ENCODE peak calls at places on chromosomes 4 and X, in seven cellular contexts. F, Q, G, E, L, D and J are unnamed samples. For H3K9me3, the result is how much of the 10 kb centered on the place peaks cover.

GRCh38 chr4:77092832-77093800 is 17.3 kb upstream of the CCNI start:
- ATAC-seq in F (peak), Q (no peak), G (no peak), E (no peak), L (no peak), D (no peak), J (no peak)

GRCh38 chr4:111639120-111639519 is 506.1 kb upstream of the FAM241A start:
- ATAC-seq in F (no peak), Q (peak), G (no peak), E (no peak), L (no peak), D (no peak), J (no peak)

GRCh38 chr4:4694296-4694772 is 152.5 kb upstream of the STX18 start:
- ATAC-seq in F (peak), Q (peak), G (no peak), E (no peak), L (peak), D (peak), J (no peak)

GRCh38 chrX:17559728-17560379 is 177.4 kb upstream of the SCML1 start:
- ATAC-seq in F (no peak), Q (peak), G (no peak), E (no peak), L (no peak), D (peak), J (peak)

GRCh38 chr4:61493041-61493440 is 292.9 kb downstream of the ADGRL3 start:
- ATAC-seq in F (no peak), Q (no peak), G (no peak), E (no peak), L (no peak), D (no peak), J (no peak)

GRCh38 chrX:20437678-20438077 is 171.0 kb upstream of the RPS6KA3 start:
- ATAC-seq in F (no peak), Q (no peak), G (no peak), E (peak), L (no peak), D (no peak), J (no peak)

GRCh38 chr4:10273030-10273429 is 156.4 kb upstream of the WDR1 start:
- ATAC-seq in F (no peak), Q (no peak), G (no peak), E (no peak), L (no peak), D (no peak), J (no peak)

GRCh38 chrX:153725039-153725831 is 579 bp downstream of the ABCD1 start:
- ATAC-seq in F (no peak), Q (no peak), G (peak), E (peak), L (peak), D (no peak), J (no peak)

GRCh38 chrX:45150821-45151220 is 49.9 kb downstream of the DIPK2B start:
- ATAC-seq in F (no peak), Q (no peak), G (no peak), E (no peak), L (no peak), D (no peak), J (no peak)

GRCh38 chr4:8370835-8371234 is 69.7 kb downstream of the ACOX3 start:
- ATAC-seq in F (no peak), Q (no peak), G (no peak), E (no peak), L (no peak), D (no peak), J (no peak)

GRCh38 chrX:750812-751211 is 120.2 kb downstream of the SHOX start:
- ATAC-seq in F (no peak), Q (no peak), G (no peak), E (no peak), L (no peak), D (no peak), J (no peak)

GRCh38 chr4:143252478-143252877 is 67.8 kb downstream of the USP38 start:
- ATAC-seq in F (no peak), Q (no peak), G (no peak), E (no peak), L (no peak), D (no peak), J (no peak)

GRCh38 chr4:3122081-3122563 is 47.6 kb downstream of the HTT start:
- ATAC-seq in F (no peak), Q (no peak), G (no peak), E (no peak), L (no peak), D (no peak), J (peak)

GRCh38 chr4:134906404-134907023 is 704.9 kb upstream of the PABPC4L start:
- ATAC-seq in F (no peak), Q (no peak), G (no peak), E (peak), L (peak), D (peak), J (no peak)

GRCh38 chr4:179465131-179465797 is 2023.0 kb upstream of the AGA start:
- ATAC-seq in F (no peak), Q (no peak), G (no peak), E (peak), L (no peak), D (no peak), J (no peak)

GRCh38 chrX:118352566-118352965 is 6.7 kb downstream of the WDR44 start:
- ATAC-seq in F (no peak), Q (no peak), G (no peak), E (no peak), L (no peak), D (no peak), J (no peak)

GRCh38 chrX:119763836-119764387 is 5.5 kb downstream of the SOWAHD start:
- ATAC-seq in F (no peak), Q (no peak), G (no peak), E (peak), L (no peak), D (no peak), J (no peak)

GRCh38 chr4:87555751-87556619 is 26.8 kb upstream of the SPARCL1 start:
- ATAC-seq in F (no peak), Q (peak), G (no peak), E (no peak), L (no peak), D (no peak), J (peak)

GRCh38 chr4:2354127-2354526 is 64.3 kb downstream of the ZFYVE28 start:
- ATAC-seq in F (peak), Q (no peak), G (no peak), E (peak), L (peak), D (peak), J (no peak)

GRCh38 chr4:52576326-52576725 is 82.8 kb downstream of the USP46 start:
- ATAC-seq in F (no peak), Q (no peak), G (no peak), E (peak), L (no peak), D (no peak), J (no peak)

GRCh38 chr4:12689457-12689856 is 794.7 kb downstream of the RAB28 start:
- ATAC-seq in F (no peak), Q (no peak), G (no peak), E (no peak), L (no peak), D (no peak), J (no peak)

GRCh38 chr4:128639586-128640270 is 169.8 kb upstream of the JADE1 start:
- ATAC-seq in F (no peak), Q (no peak), G (no peak), E (no peak), L (no peak), D (no peak), J (peak)

GRCh38 chrX:114924846-114925245 is 92.6 kb downstream of the IL13RA2 start:
- ATAC-seq in F (no peak), Q (no peak), G (no peak), E (no peak), L (no peak), D (no peak), J (no peak)

GRCh38 chr4:23614284-23614892 is 275.5 kb downstream of the PPARGC1A start:
- ATAC-seq in F (peak), Q (peak), G (no peak), E (peak), L (peak), D (no peak), J (no peak)

GRCh38 chr4:165009493-165010227 is 22.1 kb upstream of the TRIM60 start:
- ATAC-seq in F (no peak), Q (no peak), G (no peak), E (peak), L (no peak), D (no peak), J (no peak)

GRCh38 chr4:105622269-105622668 is 69.8 kb downstream of the ARHGEF38 start:
- ATAC-seq in F (no peak), Q (no peak), G (no peak), E (no peak), L (no peak), D (no peak), J (no peak)

GRCh38 chr4:85919488-85919887 is 440.4 kb downstream of the MAPK10 start:
- ATAC-seq in F (no peak), Q (no peak), G (no peak), E (no peak), L (no peak), D (no peak), J (no peak)

GRCh38 chr4:87589531-87589930 is 18.8 kb upstream of the DSPP start:
- ATAC-seq in F (no peak), Q (peak), G (no peak), E (no peak), L (no peak), D (no peak), J (peak)

GRCh38 chr4:16055454-16055853 is 28.4 kb downstream of the PROM1 start:
- ATAC-seq in F (no peak), Q (no peak), G (no peak), E (no peak), L (no peak), D (no peak), J (no peak)

GRCh38 chrX:42930951-42931350 is 153.0 kb upstream of the PPP1R2C start:
- ATAC-seq in F (no peak), Q (no peak), G (no peak), E (no peak), L (no peak), D (no peak), J (no peak)

GRCh38 chr4:91916219-91916618 is 387.5 kb upstream of the GRID2 start:
- ATAC-seq in F (no peak), Q (no peak), G (no peak), E (no peak), L (no peak), D (no peak), J (no peak)

GRCh38 chr4:14184265-14184664 is 556.7 kb upstream of the BOD1L1 start:
- ATAC-seq in F (no peak), Q (no peak), G (no peak), E (no peak), L (no peak), D (no peak), J (no peak)

GRCh38 chr4:183335369-183335940 is 13.2 kb upstream of the CLDN24 start:
- ATAC-seq in F (peak), Q (peak), G (no peak), E (no peak), L (no peak), D (peak), J (peak)

GRCh38 chr4:55854132-55854531 is 684 bp downstream of the EXOC1 start:
- ATAC-seq in F (peak), Q (no peak), G (peak), E (peak), L (peak), D (peak), J (no peak)

GRCh38 chrX:100674705-100675104 is 30.7 kb downstream of the SRPX2 start:
- ATAC-seq in F (no peak), Q (peak), G (no peak), E (peak), L (no peak), D (no peak), J (no peak)

DNA sequence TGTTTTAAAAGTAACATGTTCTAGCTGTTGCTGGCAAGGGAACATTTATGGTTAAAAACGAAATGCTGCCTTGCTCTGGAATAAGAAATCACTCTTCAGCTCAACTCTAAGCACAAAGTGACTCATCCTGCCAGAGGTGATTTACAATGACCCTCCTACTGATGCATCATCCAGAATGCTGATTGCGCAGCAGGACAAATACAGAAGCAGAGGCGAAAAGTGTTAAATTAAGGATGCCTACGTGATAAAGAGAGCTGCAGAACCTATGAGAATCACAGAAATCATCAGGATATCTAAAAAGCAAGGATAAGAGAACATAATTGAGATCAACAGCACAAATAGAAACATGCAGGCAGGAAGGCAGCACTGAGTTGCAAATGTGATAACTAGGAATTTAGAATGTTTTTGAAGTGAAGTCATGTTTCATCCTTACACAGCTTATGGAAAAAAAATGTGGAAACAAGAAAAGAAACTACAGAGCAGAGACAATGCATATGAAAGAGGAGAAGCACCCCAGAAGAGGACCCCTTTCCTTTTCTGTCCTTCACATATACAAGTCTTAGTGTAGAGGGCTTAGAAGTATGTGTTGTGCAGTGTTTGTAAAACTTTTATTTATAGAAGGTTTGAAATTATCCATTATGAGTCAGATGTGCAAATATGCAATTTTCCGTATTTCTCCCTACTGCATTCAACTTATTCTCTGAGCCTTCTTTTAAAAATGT is 188.4 kb downstream of the SLC7A11 start:
- ATAC-seq in F (no peak), Q (peak), G (no peak), E (no peak), L (no peak), D (peak), J (peak)
- TF ChIP-seq POLR2AphosphoS5 in F (no peak), Q (no peak), G (no peak), E (no peak), L (no peak), D (no peak), J (peak)

DNA sequence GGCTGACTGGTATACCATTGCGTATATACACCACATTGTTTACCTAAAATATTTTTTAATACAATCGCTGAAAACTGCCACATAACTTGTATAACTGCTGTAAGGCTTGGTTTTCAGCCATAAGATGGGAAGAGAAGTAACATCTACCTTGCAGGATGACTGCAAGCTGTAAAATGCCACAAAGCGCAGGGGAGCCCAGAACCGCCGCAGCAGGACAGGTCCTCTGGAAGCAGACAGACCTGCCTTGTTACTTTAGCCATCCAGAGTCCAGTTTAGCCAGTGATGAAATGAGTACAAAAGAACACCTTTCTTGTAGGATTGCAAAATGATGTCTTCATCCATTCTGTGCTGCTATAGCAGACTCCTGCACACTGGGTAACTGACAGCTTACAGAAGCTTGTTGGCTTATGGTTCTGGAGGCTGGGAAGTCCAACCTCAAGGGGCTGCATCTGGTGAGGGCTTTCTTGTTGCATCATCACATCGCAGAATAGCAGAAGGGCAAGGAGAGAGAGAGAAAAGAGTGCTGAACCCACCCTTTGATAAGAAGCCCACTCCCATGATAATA is 4.1 kb upstream of the CTBP1 start:
- ATAC-seq in F (no peak), Q (no peak), G (no peak), E (no peak), L (no peak), D (no peak), J (no peak)
- H3K9me3 ChIP-seq in F (under half), Q (under half), G (under half), E (under half), L (under half), D (under half), J (under half)

GRCh38 chrX:48968377-48968776 is 3.3 kb downstream of the KCND1 start:
- ATAC-seq in F (no peak), Q (no peak), G (no peak), E (no peak), L (no peak), D (no peak), J (no peak)
- TF ChIP-seq POLR2AphosphoS5 in F (no peak), Q (no peak), G (no peak), E (no peak), L (no peak), D (no peak), J (no peak)

DNA sequence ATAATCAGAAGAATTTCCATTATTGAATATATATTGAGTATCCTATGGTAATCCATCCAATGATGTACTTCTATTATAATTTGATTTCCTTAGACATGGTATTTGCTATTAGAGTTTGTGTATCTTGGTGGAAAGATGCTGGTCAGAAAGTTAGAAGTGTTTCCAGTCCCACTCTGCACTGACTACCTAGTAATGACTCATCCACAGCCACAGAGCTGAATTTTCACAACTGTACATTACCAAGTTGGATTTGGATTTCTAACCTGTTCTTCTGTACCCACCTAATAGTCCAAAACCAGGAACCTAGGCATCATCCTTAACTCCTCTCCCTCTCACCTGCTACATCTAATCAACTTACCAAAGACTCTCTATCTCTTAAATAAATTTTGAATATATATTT is 145.4 kb downstream of the REELD1 start:
- ATAC-seq in F (no peak), Q (no peak), G (no peak), E (no peak), L (no peak), D (no peak), J (no peak)
- H3K9me3 ChIP-seq in F (under half), Q (under half), G (under half), E (under half), L (under half), D (under half), J (under half)

GRCh38 chr4:41269682-41270081 is 13.0 kb downstream of the UCHL1 start:
- ATAC-seq in F (no peak), Q (no peak), G (no peak), E (no peak), L (no peak), D (no peak), J (no peak)

GRCh38 chr4:41264212-41264611 is 7.5 kb downstream of the UCHL1 start:
- ATAC-seq in F (no peak), Q (no peak), G (no peak), E (no peak), L (no peak), D (no peak), J (no peak)

GRCh38 chr4:41268024-41268423 is 11.3 kb downstream of the UCHL1 start:
- ATAC-seq in F (no peak), Q (peak), G (no peak), E (no peak), L (no peak), D (no peak), J (no peak)

GRCh38 chr4:41268721-41269517 is 12.2 kb downstream of the UCHL1 start:
- ATAC-seq in F (no peak), Q (no peak), G (no peak), E (no peak), L (no peak), D (no peak), J (no peak)
- TF ChIP-seq POLR2AphosphoS5 in F (no peak), Q (no peak), G (no peak), E (no peak), L (no peak), D (no peak), J (no peak)

GRCh38 chr4:155543126-155543765 is 123.4 kb upstream of the GUCY1A1 start:
- ATAC-seq in F (no peak), Q (no peak), G (no peak), E (peak), L (no peak), D (no peak), J (peak)
- H3K9me3 ChIP-seq in F (under half), Q (under half), G (under half), E (under half), L (under half), D (under half), J (under half)

GRCh38 chrX:49269010-49269767 is 404 bp upstream of the PPP1R3F start:
- ATAC-seq in F (peak), Q (peak), G (peak), E (peak), L (peak), D (peak), J (peak)
- TF ChIP-seq POLR2AphosphoS5 in F (no peak), Q (peak), G (peak), E (peak), L (peak), D (peak), J (peak)

GRCh38 chr4:84809946-84810345 is 156.5 kb downstream of the WDFY3 start:
- ATAC-seq in F (no peak), Q (no peak), G (no peak), E (no peak), L (no peak), D (no peak), J (no peak)

GRCh38 chr4:84808332-84808731 is 158.2 kb downstream of the WDFY3 start:
- ATAC-seq in F (no peak), Q (no peak), G (no peak), E (no peak), L (no peak), D (no peak), J (no peak)

DNA sequence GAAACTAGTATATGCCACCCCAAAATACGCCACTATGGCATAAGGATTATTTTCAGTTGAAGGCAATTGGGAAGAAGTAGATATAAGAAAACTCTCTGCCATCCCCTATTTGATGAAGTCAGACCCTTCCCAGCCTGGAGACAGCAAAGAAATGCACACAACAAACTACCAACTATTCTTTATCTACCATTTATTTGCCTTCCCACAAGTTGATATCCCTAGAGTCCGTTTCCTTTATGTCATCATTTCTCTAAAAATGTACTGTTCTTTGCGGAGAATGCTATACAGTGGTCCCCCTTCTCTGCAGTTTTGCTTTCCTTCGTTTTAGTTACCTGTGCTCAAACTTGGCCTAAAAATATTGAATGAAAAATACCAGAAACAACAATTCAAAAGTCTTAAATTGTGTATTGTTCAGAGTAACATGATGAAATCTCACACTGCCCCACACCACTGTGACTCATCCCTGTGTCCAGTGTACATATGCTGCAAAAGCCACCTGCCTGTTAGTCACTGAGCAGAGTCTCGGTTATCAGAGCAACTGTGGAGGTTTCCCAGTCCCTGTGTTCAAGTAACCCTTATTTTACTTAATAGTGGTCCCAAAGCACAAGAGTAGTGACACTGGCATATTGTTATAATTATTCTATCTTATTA is 152.3 kb downstream of the WDFY3 start:
- ATAC-seq in F (peak), Q (peak), G (peak), E (peak), L (peak), D (peak), J (peak)
- H3K9me3 ChIP-seq in F (under half), Q (under half), G (under half), E (under half), L (under half), D (under half), J (under half)

GRCh38 chr4:123587983-123588494 is 191.4 kb downstream of the SPRY1 start:
- ATAC-seq in F (peak), Q (peak), G (peak), E (peak), L (peak), D (peak), J (peak)
- TF ChIP-seq POLR2AphosphoS5 in F (no peak), Q (peak), G (peak), E (no peak), L (no peak), D (peak), J (peak)